ENCODE peak calls at places on chromosomes 16 and 17, in seven cellular contexts. Z, V, L, X, J, U and I are unnamed samples. For H3K4me1 and H3K9me3, the result is how much of the 10 kb centered on the place peaks cover.

GRCh38 chr17:10178789-10179075 is 19.7 kb downstream of the GAS7 start:
- DNase-seq in X (no peak), V (no peak), J (no peak), U (no peak), L (no peak), Z (no peak), I (no peak)

GRCh38 chr17:60599220-60599619 is 773 bp upstream of the PPM1D start:
- DNase-seq in V (no peak), L (no peak), X (no peak), Z (no peak), U (no peak), J (no peak), I (no peak)

GRCh38 chr17:75826561-75827290 is 17.5 kb downstream of the UNC13D start:
- DNase-seq in V (no peak), J (no peak), Z (no peak), U (no peak), L (no peak), X (no peak), I (no peak)

GRCh38 chr17:8192070-8192815 is 2.3 kb upstream of the BORCS6 start:
- DNase-seq in X (peak), L (peak), J (peak), V (no peak), Z (peak), U (peak), I (peak)

GRCh38 chr16:65789546-65789945 is 576.9 kb upstream of the CDH5 start:
- DNase-seq in U (no peak), V (no peak), L (no peak), X (no peak), Z (no peak), J (no peak), I (no peak)

GRCh38 chr16:6862058-6862457 is 470.6 kb upstream of the RBFOX1 start:
- DNase-seq in V (no peak), U (no peak), Z (no peak), L (no peak), J (no peak), X (no peak), I (no peak)

GRCh38 chr17:33140413-33141099 is 148.9 kb downstream of the SPACA3 start:
- DNase-seq in V (no peak), Z (no peak), L (no peak), U (no peak), X (no peak), J (no peak), I (no peak)

GRCh38 chr17:58310511-58311428 is 17.8 kb downstream of the TSPOAP1 start:
- DNase-seq in V (no peak), Z (no peak), X (no peak), U (no peak), J (no peak), L (no peak), I (no peak)

GRCh38 chr17:82495844-82496528 is 23.5 kb upstream of the FOXK2 start:
- DNase-seq in J (no peak), V (no peak), Z (no peak), U (no peak), L (peak), X (no peak), I (no peak)

GRCh38 chr16:81564368-81565060 is 119.9 kb downstream of the CMIP start:
- DNase-seq in U (no peak), X (no peak), J (no peak), Z (no peak), L (no peak), V (no peak), I (no peak)

GRCh38 chr17:77349976-77350830 is 209.4 kb downstream of the SEC14L1 start:
- DNase-seq in Z (peak), L (no peak), V (no peak), J (no peak), U (peak), X (no peak), I (no peak)

GRCh38 chr17:17836250-17836817 is 452 bp downstream of the SREBF1 start:
- DNase-seq in J (peak), V (peak), X (peak), U (peak), Z (peak), L (peak), I (peak)

GRCh38 chr17:42388381-42389134 is at the start of gene STAT3:
- DNase-seq in X (no peak), U (peak), V (peak), J (peak), Z (peak), L (peak), I (peak)

GRCh38 chr16:74726736-74727135 is 26.1 kb upstream of the MLKL start:
- DNase-seq in J (peak), U (no peak), L (no peak), Z (no peak), X (peak), V (no peak), I (no peak)

GRCh38 chr17:29177871-29178749 is 2.1 kb downstream of the MYO18A start:
- DNase-seq in J (peak), X (peak), L (peak), V (no peak), Z (no peak), U (no peak), I (peak)

GRCh38 chr16:49659356-49659755 is 196.6 kb downstream of the ZNF423 start:
- DNase-seq in J (no peak), L (no peak), V (no peak), U (no peak), Z (no peak), X (no peak), I (peak)

GRCh38 chr17:76204277-76204676 is 36.0 kb downstream of the RNF157 start:
- DNase-seq in U (peak), X (peak), L (peak), V (no peak), Z (peak), J (no peak), I (peak)

GRCh38 chr16:85263214-85263613 is 150.9 kb upstream of the CIBAR2 start:
- DNase-seq in V (no peak), J (no peak), U (no peak), L (no peak), Z (no peak), X (no peak), I (no peak)

GRCh38 chr16:3672571-3673041 is 18.1 kb downstream of the DNASE1 start:
- DNase-seq in Z (no peak), J (no peak), U (no peak), L (no peak), X (no peak), V (no peak), I (no peak)

GRCh38 chr17:42679492-42680330 is 1.9 kb downstream of the CCR10 start:
- DNase-seq in Z (peak), L (peak), J (peak), U (peak), V (peak), X (peak), I (peak)

GRCh38 chr17:29566473-29567361 is at the start of gene ABHD15:
- DNase-seq in Z (peak), X (peak), V (peak), L (peak), U (peak), J (peak), I (peak)

GRCh38 chr17:2613089-2613808 is 19.8 kb downstream of the PAFAH1B1 start:
- DNase-seq in U (no peak), L (no peak), J (no peak), X (no peak), Z (no peak), V (no peak), I (no peak)

GRCh38 chr17:55813944-55814343 is 63.1 kb downstream of the PCTP start:
- DNase-seq in V (no peak), U (no peak), J (no peak), Z (no peak), X (no peak), L (no peak), I (no peak)

GRCh38 chr17:50633683-50634082 is 998 bp upstream of the ABCC3 start:
- DNase-seq in X (no peak), U (no peak), Z (no peak), V (no peak), L (no peak), J (no peak), I (no peak)

GRCh38 chr17:49834118-49834743 is 13.6 kb downstream of the TAC4 start:
- DNase-seq in U (no peak), J (no peak), X (no peak), V (no peak), L (no peak), Z (peak), I (no peak)

GRCh38 chr16:78535098-78535497 is 435.6 kb downstream of the WWOX start:
- DNase-seq in X (no peak), V (no peak), Z (no peak), U (no peak), J (no peak), L (no peak), I (no peak)

GRCh38 chr16:57021693-57022092 is 32.3 kb downstream of the NLRC5 start:
- DNase-seq in Z (no peak), L (no peak), U (no peak), V (no peak), X (no peak), J (no peak), I (no peak)

GRCh38 chr16:1449201-1449788 is 4.9 kb upstream of the CCDC154 start:
- DNase-seq in Z (no peak), J (no peak), U (no peak), X (no peak), L (no peak), V (no peak), I (no peak)

GRCh38 chr16:68475071-68475470 is 26.8 kb upstream of the SMPD3 start:
- DNase-seq in Z (no peak), U (no peak), L (peak), V (no peak), X (peak), J (no peak), I (no peak)

GRCh38 chr16:68479271-68479670 is 31.0 kb upstream of the SMPD3 start:
- DNase-seq in Z (no peak), X (no peak), L (no peak), V (no peak), J (no peak), U (no peak), I (no peak)

GRCh38 chr16:68481636-68482035 is 33.3 kb upstream of the SMPD3 start:
- DNase-seq in Z (no peak), U (no peak), X (no peak), J (no peak), L (no peak), V (no peak), I (no peak)

GRCh38 chr16:68480084-68480995 is 32.0 kb upstream of the SMPD3 start:
- DNase-seq in J (no peak), Z (no peak), V (no peak), X (no peak), L (peak), U (no peak), I (no peak)

GRCh38 chr16:68478526-68479249 is 30.4 kb upstream of the SMPD3 start:
- DNase-seq in J (no peak), V (no peak), L (no peak), X (no peak), Z (no peak), U (no peak), I (no peak)
- H3K4me1 ChIP-seq in J (under half), V (under half), L (under half), X (under half), Z (under half), U (under half), I (under half)

GRCh38 chr16:22194707-22195444 is 11.2 kb upstream of the EEF2K start:
- DNase-seq in V (peak), L (no peak), U (no peak), J (no peak), Z (no peak), X (no peak), I (no peak)
- H3K4me3 ChIP-seq in V (no peak), L (no peak), U (no peak), J (no peak), Z (no peak), X (no peak), I (no peak)

GRCh38 chr17:22300177-22300576 is 607.9 kb downstream of the KCNJ18 start:
- DNase-seq in J (no peak), U (no peak), Z (no peak), L (no peak), X (no peak), V (no peak), I (no peak)

GRCh38 chr17:22303096-22303495 is 610.8 kb downstream of the KCNJ18 start:
- DNase-seq in L (no peak), U (no peak), X (no peak), J (no peak), V (no peak), Z (no peak), I (no peak)

GRCh38 chr17:22300731-22301352 is 608.5 kb downstream of the KCNJ18 start:
- DNase-seq in J (no peak), Z (no peak), U (no peak), L (no peak), V (no peak), X (no peak), I (no peak)

GRCh38 chr17:22303865-22304264 is 611.5 kb downstream of the KCNJ18 start:
- DNase-seq in Z (no peak), U (no peak), X (no peak), V (no peak), J (no peak), L (no peak), I (no peak)

DNA sequence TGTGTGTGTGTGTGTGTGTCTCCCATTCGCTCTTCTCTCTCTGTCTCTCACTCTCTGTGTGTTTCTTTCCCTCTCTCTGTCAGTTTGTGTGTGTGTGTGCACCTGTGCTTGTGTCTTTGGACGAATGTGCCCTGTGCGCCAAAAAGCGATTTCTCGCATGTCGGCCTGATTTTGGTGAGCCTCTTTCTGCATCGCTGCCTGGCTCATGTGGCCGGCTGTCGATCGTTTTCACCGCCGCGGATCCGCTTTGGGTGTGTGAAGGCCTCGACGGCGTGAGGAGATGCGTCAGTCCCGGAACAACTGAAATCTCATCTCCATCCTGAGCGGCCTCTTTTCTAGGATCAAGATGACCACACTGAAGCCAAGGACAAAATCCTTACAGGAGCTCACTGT is 609.0 kb downstream of the KCNJ18 start:
- DNase-seq in J (no peak), L (no peak), Z (no peak), X (no peak), V (no peak), U (no peak), I (no peak)
- H3K9me3 ChIP-seq in J (under half), L (half or more), Z (under half), X (under half), V (under half), U (under half), I (under half)

GRCh38 chr17:1485748-1486376 is 6.6 kb downstream of the MYO1C start:
- DNase-seq in Z (peak), L (peak), J (peak), U (peak), X (peak), V (peak), I (peak)

GRCh38 chr17:1488826-1489275 is 3.6 kb downstream of the MYO1C start:
- DNase-seq in Z (no peak), L (no peak), V (no peak), U (no peak), J (no peak), X (no peak), I (no peak)

GRCh38 chr17:1486802-1487695 is 5.4 kb downstream of the MYO1C start:
- DNase-seq in L (peak), U (peak), X (no peak), V (peak), J (peak), Z (no peak), I (peak)

GRCh38 chr17:1490643-1491405 is 1.7 kb downstream of the MYO1C start:
- DNase-seq in U (peak), J (peak), X (peak), V (peak), L (peak), Z (no peak), I (peak)

DNA sequence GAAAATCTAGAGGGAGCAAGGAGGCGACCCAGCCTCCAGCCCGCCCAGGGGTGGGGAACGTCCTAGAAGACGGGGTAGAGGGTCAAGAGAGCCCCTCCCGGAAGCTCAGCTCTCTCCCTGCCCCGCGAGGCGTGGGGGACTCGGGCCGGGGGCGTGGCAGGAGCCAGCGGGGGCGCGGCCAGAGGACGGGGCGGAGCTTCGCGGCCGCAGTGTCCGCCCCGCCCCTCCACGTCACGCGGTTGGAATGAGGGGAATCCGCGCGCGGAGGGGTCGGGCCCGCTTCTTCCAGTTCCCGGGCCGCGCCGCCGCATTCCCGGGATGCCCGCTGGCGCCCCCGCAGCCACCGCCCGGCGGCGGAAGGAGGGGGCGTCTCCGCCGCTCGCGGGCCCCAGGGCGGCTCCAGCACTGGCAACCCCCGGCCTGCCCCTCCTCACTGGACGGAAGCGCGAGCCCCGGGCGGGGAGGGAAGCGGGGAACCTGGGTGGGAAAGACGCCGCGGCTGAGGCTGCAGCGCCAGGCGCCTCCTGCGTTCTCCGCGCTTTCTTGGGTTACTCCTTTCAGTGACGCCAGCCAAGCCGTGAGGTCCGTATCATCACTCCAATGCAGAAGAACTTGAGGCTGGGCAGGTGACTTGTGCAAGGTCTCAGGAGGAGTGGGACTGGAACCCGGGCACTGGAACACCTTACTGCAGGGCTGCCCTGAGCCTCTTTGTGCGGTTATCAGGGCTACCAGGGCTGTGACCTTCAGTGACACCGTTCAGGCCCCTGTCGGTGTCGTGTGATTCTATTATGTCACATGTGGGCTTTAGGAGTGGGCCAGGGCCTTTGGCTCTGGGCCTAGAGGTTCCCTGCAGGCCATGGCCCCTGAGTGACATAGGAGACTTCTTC is 4.3 kb downstream of the MYO1C start:
- DNase-seq in V (peak), L (peak), Z (peak), U (peak), J (peak), X (peak), I (peak)
- H3K4me1 ChIP-seq in V (half or more), L (under half), Z (under half), U (under half), J (under half), X (under half), I (under half)